ENCODE peak calls at places on chromosome 2, in four cellular contexts. T is right lobe of liver, E is A673, M is kidney epithelial cell. I is an unnamed sample. For H3K36me3, the result is how much of the 10 kb centered on the place peaks cover.

GRCh38 chr2:143617803-143618415 is 488.7 kb downstream of the ARHGAP15 start:
- DNase-seq in T (no peak), E (no peak), M (no peak), I (no peak)

GRCh38 chr2:162556996-162557395 is 213.1 kb downstream of the GCA start:
- DNase-seq in T (no peak), E (no peak), M (no peak), I (no peak)

GRCh38 chr2:190664240-190664639 is 15.4 kb downstream of the NAB1 start:
- DNase-seq in T (no peak), E (no peak), M (no peak), I (no peak)

GRCh38 chr2:38547791-38548190 is 54.9 kb downstream of the HNRNPLL start:
- DNase-seq in T (no peak), E (no peak), M (no peak), I (no peak)

GRCh38 chr2:176187306-176188217 is 906 bp upstream of the HOXD1 start:
- DNase-seq in T (no peak), E (peak), M (no peak), I (no peak)

GRCh38 chr2:88765154-88765948 is 73.9 kb downstream of the RPIA start:
- DNase-seq in T (peak), E (peak), M (no peak), I (peak)

GRCh38 chr2:218962859-218963492 is 3.5 kb downstream of the CDK5R2 start:
- DNase-seq in T (peak), E (peak), M (peak), I (peak)

GRCh38 chr2:241123816-241124536 is 21.9 kb upstream of the MTERF4 start:
- DNase-seq in T (no peak), E (no peak), M (no peak), I (no peak)

GRCh38 chr2:74094291-74094690 is 53.4 kb downstream of the BOLA3 start:
- DNase-seq in T (no peak), E (no peak), M (no peak), I (no peak)

GRCh38 chr2:71601136-71602114 is 148.1 kb downstream of the DYSF start:
- DNase-seq in T (no peak), E (no peak), M (no peak), I (no peak)

GRCh38 chr2:46794693-46795317 is 120.8 kb downstream of the MCFD2 start:
- DNase-seq in T (no peak), E (no peak), M (no peak), I (no peak)

GRCh38 chr2:46663614-46664013 is 184.2 kb downstream of the TMEM247 start:
- DNase-seq in T (no peak), E (no peak), M (no peak), I (no peak)

GRCh38 chr2:112629823-112630222 is 15.9 kb upstream of the SLC20A1 start:
- DNase-seq in T (no peak), E (no peak), M (no peak), I (no peak)

GRCh38 chr2:222756951-222757645 is 85.6 kb downstream of the MOGAT1 start:
- DNase-seq in T (no peak), E (no peak), M (peak), I (no peak)

GRCh38 chr2:1147873-1148612 is 197.4 kb downstream of the SNTG2 start:
- DNase-seq in T (no peak), E (no peak), M (no peak), I (no peak)
- TF ChIP-seq CTCF in T (no peak), E (peak), M (no peak), I (no peak)

GRCh38 chr2:170824526-170825015 is 7.9 kb downstream of the GAD1 start:
- DNase-seq in T (no peak), E (peak), M (no peak), I (no peak)

GRCh38 chr2:170821631-170822291 is 5.1 kb downstream of the GAD1 start:
- DNase-seq in T (no peak), E (no peak), M (no peak), I (no peak)

GRCh38 chr2:170822292-170822884 is 5.7 kb downstream of the GAD1 start:
- DNase-seq in T (no peak), E (peak), M (no peak), I (no peak)

GRCh38 chr2:170823800-170824153 is 7.1 kb downstream of the GAD1 start:
- DNase-seq in T (no peak), E (no peak), M (no peak), I (no peak)

GRCh38 chr2:170822885-170823799 is 6.5 kb downstream of the GAD1 start:
- DNase-seq in T (peak), E (no peak), M (no peak), I (no peak)
- H3K4me3 ChIP-seq in T (peak), E (peak), M (peak), I (peak)

DNA sequence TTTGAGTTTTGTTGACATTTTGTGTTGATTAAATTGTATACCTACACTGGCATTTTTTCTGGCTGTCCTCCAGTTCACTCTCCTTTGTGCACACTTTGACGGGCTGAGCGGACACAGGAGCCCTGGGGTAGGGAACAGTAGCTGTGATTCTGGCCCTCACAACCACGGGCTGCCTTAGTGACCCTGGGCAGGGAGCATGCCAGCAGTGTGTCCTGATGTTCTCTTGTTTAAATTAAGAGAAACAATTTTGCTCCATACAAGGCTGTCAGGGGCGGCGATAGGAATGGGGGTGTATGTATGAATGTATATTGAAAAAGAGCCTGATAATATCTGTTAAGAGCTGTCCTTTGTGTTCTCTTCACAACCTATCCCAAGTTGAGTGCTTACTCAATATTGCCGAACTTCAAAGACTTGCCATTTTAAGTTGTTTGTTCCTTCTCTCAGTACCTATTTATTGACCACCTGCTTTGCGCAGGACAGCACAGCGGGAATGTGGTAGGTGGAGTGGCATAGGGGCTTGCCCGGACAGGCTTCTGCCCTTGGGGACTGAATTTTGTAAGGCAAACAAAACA is 103.7 kb upstream of the EML6 start:
- DNase-seq in T (no peak), E (no peak), M (no peak), I (no peak)
- H3K36me3 ChIP-seq in T (under half), E (half or more), M (under half), I (under half)

GRCh38 chr2:226450141-226450540 is 349.5 kb downstream of the IRS1 start:
- DNase-seq in T (no peak), E (no peak), M (no peak), I (no peak)

GRCh38 chr2:226452768-226453167 is 346.9 kb downstream of the IRS1 start:
- DNase-seq in T (no peak), E (no peak), M (no peak), I (no peak)

GRCh38 chr2:226447338-226447885 is 352.2 kb downstream of the IRS1 start:
- DNase-seq in T (no peak), E (no peak), M (no peak), I (no peak)

GRCh38 chr2:226447896-226448295 is 351.7 kb downstream of the IRS1 start:
- DNase-seq in T (no peak), E (no peak), M (no peak), I (no peak)

DNA sequence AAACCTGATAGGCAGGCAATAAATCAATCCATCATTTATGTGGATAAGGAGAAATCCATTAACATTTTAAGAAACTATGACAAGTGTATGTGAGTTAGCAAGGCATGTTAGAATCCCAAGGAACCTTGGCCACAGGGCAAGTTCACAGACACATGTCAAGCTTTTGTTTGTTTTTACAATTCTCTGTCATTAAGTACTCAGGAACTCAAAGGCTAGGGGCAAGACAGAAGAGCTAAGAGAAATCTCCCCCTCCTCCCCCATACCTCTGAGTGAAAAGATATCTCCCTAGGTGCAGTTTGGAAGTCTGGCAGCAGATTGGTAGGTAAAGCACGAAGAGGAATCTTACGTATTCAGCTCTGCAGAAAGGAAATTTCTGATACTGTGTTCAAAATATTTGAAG is 348.1 kb downstream of the IRS1 start:
- DNase-seq in T (no peak), E (no peak), M (no peak), I (no peak)
- TF ChIP-seq CTCF in T (no peak), E (no peak), M (no peak), I (no peak)

DNA sequence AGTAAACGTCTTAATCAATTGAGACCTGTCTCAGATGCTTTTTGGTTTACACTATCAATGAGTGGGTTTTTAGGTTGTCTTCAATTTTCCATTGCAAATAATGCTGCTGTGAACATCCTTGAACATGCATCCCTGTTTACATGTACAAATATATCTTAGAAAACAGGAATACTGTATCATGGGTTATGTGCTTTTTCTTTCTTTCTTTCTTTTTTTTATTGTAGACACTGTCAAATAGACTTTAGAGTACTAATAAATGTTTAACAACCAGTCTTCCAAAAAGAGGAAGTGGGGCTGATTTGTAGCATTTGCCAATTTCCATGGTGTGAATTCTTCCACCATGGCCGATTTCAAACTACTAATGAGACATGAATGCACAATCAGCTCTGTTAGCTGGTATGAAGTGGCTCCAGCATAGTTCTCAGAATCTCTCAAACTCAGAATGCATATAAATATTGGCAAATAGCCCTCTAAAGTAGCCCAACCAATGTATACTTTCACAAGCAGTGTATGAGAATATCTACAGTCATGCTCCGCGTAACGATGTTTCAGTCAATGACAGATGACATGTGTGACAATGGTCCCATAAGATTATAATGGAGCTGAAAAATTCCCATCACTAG is 50.3 kb upstream of the B3GNT2 start:
- DNase-seq in T (no peak), E (no peak), M (no peak), I (no peak)
- H3K4me3 ChIP-seq in T (no peak), E (no peak), M (no peak), I (no peak)

GRCh38 chr2:145569108-145569507 is 1049.2 kb upstream of the ZEB2 start:
- DNase-seq in T (no peak), E (no peak), M (no peak), I (no peak)

GRCh38 chr2:145573608-145574007 is 1053.7 kb upstream of the ZEB2 start:
- DNase-seq in T (no peak), E (no peak), M (no peak), I (no peak)

GRCh38 chr2:145572238-145572637 is 1052.3 kb upstream of the ZEB2 start:
- DNase-seq in T (no peak), E (no peak), M (no peak), I (no peak)
- H3K36me3 ChIP-seq in T (under half), E (under half), M (under half), I (under half)

I was measured in BE2C.